ENCODE peak calls at places on chromosomes 7 and 10, in nine cellular contexts. V is hypothalamus; N is brain microvascular endothelial cell; H is activated naive CD4-positive, alpha-beta T cell; B is astrocyte of the spinal cord; E is stimulated activated CD8-positive, alpha-beta memory T cell treated with anti-CD3 and anti-CD28 coated beads, Interleukin-2, amount 100 ng/mL, for 48 hours; G is NCI-H510A treated with DMSO at 0.1 percent for 48 hours; W is C1 segment of cervical spinal cord; M is naive thymus-derived CD8-positive, alpha-beta T cell. P is an unnamed sample.

GRCh38 chr10:93815304-93816091 is 57.8 kb downstream of the LGI1 start:
- DNase-seq in V (peak; percentile 34), E (no peak), W (no peak), H (no peak), M (no peak), B (peak; percentile 18), G (no peak), N (peak; percentile 25), P (no peak)

GRCh38 chr10:56341612-56342011 is 19.4 kb downstream of the ZWINT start:
- DNase-seq in N (no peak), W (no peak), M (no peak), V (no peak), G (no peak), E (no peak), B (no peak), H (no peak), P (no peak)

GRCh38 chr7:7681191-7681935 is 37.0 kb downstream of the RPA3 start:
- DNase-seq in N (peak; percentile 60), H (no peak), G (peak; percentile 85), V (no peak), M (peak; percentile 39), E (no peak), B (peak; percentile 82), W (no peak), P (peak; percentile 33)

GRCh38 chr7:153657182-153657800 is 394.9 kb upstream of the DPP6 start:
- DNase-seq in W (no peak), V (no peak), H (no peak), G (no peak), N (no peak), B (no peak), E (no peak), M (no peak), P (no peak)

GRCh38 chr7:12067156-12067831 is 143.8 kb upstream of the TMEM106B start:
- DNase-seq in G (peak; percentile 2), V (no peak), M (peak; percentile 57), H (peak; percentile 24), N (peak; percentile 48), B (peak; percentile 57), E (peak; percentile 10), W (no peak), P (peak; percentile 13)

GRCh38 chr7:71625534-71625933 is 493.6 kb downstream of the GALNT17 start:
- DNase-seq in G (no peak), V (no peak), M (no peak), N (no peak), B (no peak), H (no peak), E (no peak), W (no peak), P (no peak)

GRCh38 chr7:132084776-132085388 is 491.4 kb downstream of the PLXNA4 start:
- DNase-seq in N (no peak), M (no peak), V (no peak), W (no peak), H (no peak), E (no peak), G (no peak), B (no peak), P (no peak)

GRCh38 chr7:110841840-110842579 is 248.9 kb upstream of the LRRN3 start:
- DNase-seq in G (no peak), M (no peak), H (no peak), N (no peak), B (no peak), V (no peak), W (no peak), E (no peak), P (no peak)

GRCh38 chr7:73423519-73424485 is 9.8 kb upstream of the FZD9 start:
- DNase-seq in M (no peak), V (peak; percentile 34), H (no peak), N (peak; percentile 13), G (no peak), W (peak; percentile 10), E (no peak), B (peak; percentile 29), P (no peak)

GRCh38 chr10:13528875-13529713 is at the start of gene BEND7:
- DNase-seq in E (peak; percentile 3), V (peak; percentile 2), B (peak; percentile 11), M (no peak), H (no peak), N (no peak), G (peak; percentile 19), W (no peak), P (peak; percentile 73)

GRCh38 chr7:13946181-13946580 is 43.3 kb downstream of the ETV1 start:
- DNase-seq in M (no peak), W (no peak), E (no peak), G (no peak), V (no peak), B (peak; percentile 87), N (peak; percentile 3), H (no peak), P (no peak)

GRCh38 chr10:4270116-4270515 is 485.1 kb upstream of the KLF6 start:
- DNase-seq in V (no peak), E (no peak), G (no peak), M (no peak), W (no peak), N (peak; percentile 81), H (no peak), B (peak; percentile 58), P (no peak)

GRCh38 chr7:924541-925231 is 29.8 kb downstream of the ADAP1 start:
- DNase-seq in B (no peak), E (peak; percentile 80), M (peak; percentile 17), H (no peak), G (no peak), W (no peak), N (peak; percentile 43), V (no peak), P (peak; percentile 21)

GRCh38 chr7:150375662-150376521 is 3.2 kb upstream of the ZNF775 start:
- DNase-seq in N (no peak), E (no peak), V (no peak), B (no peak), G (no peak), W (no peak), H (no peak), M (no peak), P (no peak)

GRCh38 chr7:97971120-97971989 is 18.6 kb downstream of the OCM2 start:
- DNase-seq in H (no peak), W (no peak), B (peak; percentile 32), E (no peak), V (no peak), G (no peak), M (peak; percentile 17), N (peak; percentile 18), P (no peak)

GRCh38 chr7:131774419-131775220 is 218.2 kb upstream of the PODXL start:
- DNase-seq in N (no peak), E (no peak), G (no peak), M (no peak), V (no peak), B (no peak), W (no peak), H (no peak), P (no peak)

GRCh38 chr7:66609176-66609575 is 19.5 kb upstream of the KCTD7 start:
- DNase-seq in N (no peak), W (no peak), E (no peak), M (no peak), V (no peak), B (no peak), G (peak; percentile 6), H (no peak), P (no peak)

GRCh38 chr10:110576220-110576619 is 8.7 kb downstream of the SMC3 start:
- DNase-seq in W (no peak), E (no peak), B (peak; percentile 67), H (no peak), N (peak; percentile 70), V (no peak), M (no peak), G (no peak), P (no peak)

GRCh38 chr7:55074008-55074499 is 55.2 kb downstream of the EGFR start:
- DNase-seq in G (no peak), E (no peak), H (no peak), B (peak; percentile 98), N (peak; percentile 97), M (no peak), W (no peak), V (no peak), P (no peak)

GRCh38 chr10:86944031-86944419 is 13.4 kb downstream of the MMRN2 start:
- DNase-seq in G (no peak), W (no peak), H (no peak), V (no peak), E (no peak), M (no peak), N (no peak), B (no peak), P (no peak)

GRCh38 chr10:48456808-48457761 is 147.8 kb downstream of the ARHGAP22 start:
- DNase-seq in M (peak; percentile 14), V (no peak), E (no peak), W (no peak), N (no peak), G (no peak), B (no peak), H (no peak), P (no peak)